ENCODE peak calls at places on chromosomes 12 and 14, in eight cellular contexts. R is GM12865; B is uterus; O is body of pancreas; S is WTC11; Q is CD4-positive, alpha-beta T cell; U is mucosa of descending colon; F is neural progenitor cell. I is an unnamed sample.

GRCh38 chr12:113500662-113501435 is 29.2 kb upstream of the LHX5 start:
- DNase-seq in R (no peak), B (no peak), O (no peak), S (no peak), Q (no peak), U (no peak), F (peak; percentile 70), I (no peak)

GRCh38 chr14:26138764-26139445 is 458.9 kb downstream of the NOVA1 start:
- DNase-seq in R (no peak), B (no peak), O (no peak), S (no peak), Q (no peak), U (no peak), F (peak; percentile 56), I (no peak)

GRCh38 chr14:105201928-105202513 is 20.9 kb upstream of the NUDT14 start:
- DNase-seq in R (peak; percentile 32), B (no peak), O (no peak), S (no peak), Q (no peak), U (no peak), F (peak; percentile 50), I (peak; percentile 78)

GRCh38 chr12:116547955-116548471 is 11.2 kb upstream of the MAP1LC3B2 start:
- DNase-seq in R (peak; percentile 73), B (no peak), O (no peak), S (no peak), Q (no peak), U (no peak), F (no peak), I (peak; percentile 26)

GRCh38 chr12:66140726-66141125 is 10.2 kb upstream of the LLPH start:
- DNase-seq in R (no peak), B (no peak), O (no peak), S (no peak), Q (no peak), U (no peak), F (no peak), I (no peak)

GRCh38 chr12:66403746-66404145 is 101.5 kb downstream of the HELB start:
- DNase-seq in R (peak; percentile 42), B (no peak), O (peak; percentile 26), S (no peak), Q (no peak), U (no peak), F (no peak), I (no peak)

GRCh38 chr12:104796475-104796862 is 161.6 kb downstream of the SLC41A2 start:
- DNase-seq in R (no peak), B (no peak), O (no peak), S (no peak), Q (no peak), U (no peak), F (no peak), I (no peak)

GRCh38 chr14:22971152-22971551 is 11.2 kb downstream of the AJUBA start:
- DNase-seq in R (no peak), B (no peak), O (no peak), S (no peak), Q (no peak), U (no peak), F (no peak), I (no peak)

GRCh38 chr14:76304536-76305473 is 71.1 kb upstream of the ESRRB start:
- DNase-seq in R (no peak), B (no peak), O (peak; percentile 37), S (no peak), Q (no peak), U (no peak), F (no peak), I (no peak)

GRCh38 chr12:21666722-21667121 is 9.1 kb upstream of the LDHB start:
- DNase-seq in R (no peak), B (no peak), O (no peak), S (no peak), Q (no peak), U (no peak), F (no peak), I (no peak)

GRCh38 chr12:6288235-6288634 is 22.2 kb upstream of the PLEKHG6 start:
- DNase-seq in R (no peak), B (no peak), O (no peak), S (no peak), Q (no peak), U (no peak), F (no peak), I (no peak)

GRCh38 chr12:9124346-9125031 is 8.8 kb upstream of the A2M start:
- DNase-seq in R (no peak), B (no peak), O (no peak), S (peak; percentile 18), Q (no peak), U (peak; percentile 44), F (no peak), I (no peak)

GRCh38 chr14:104707629-104708595 is 16.1 kb upstream of the ADSS1 start:
- DNase-seq in R (no peak), B (no peak), O (no peak), S (no peak), Q (no peak), U (no peak), F (peak; percentile 24), I (no peak)

GRCh38 chr14:104360522-104360921 is 219.0 kb upstream of the C14orf180 start:
- DNase-seq in R (no peak), B (no peak), O (no peak), S (no peak), Q (no peak), U (no peak), F (no peak), I (no peak)

GRCh38 chr14:76080009-76080408 is 71.7 kb upstream of the GPATCH2L start:
- DNase-seq in R (no peak), B (no peak), O (no peak), S (no peak), Q (no peak), U (no peak), F (no peak), I (no peak)

GRCh38 chr12:98388126-98388525 is 127.3 kb upstream of the TMPO start:
- DNase-seq in R (no peak), B (no peak), O (no peak), S (no peak), Q (no peak), U (no peak), F (no peak), I (no peak)

GRCh38 chr12:94418517-94418916 is 41.1 kb downstream of the CEP83 start:
- DNase-seq in R (no peak), B (no peak), O (no peak), S (no peak), Q (no peak), U (no peak), F (no peak), I (no peak)

GRCh38 chr14:91891081-91891480 is 23.7 kb upstream of the TC2N start:
- DNase-seq in R (no peak), B (no peak), O (no peak), S (no peak), Q (no peak), U (no peak), F (no peak), I (no peak)

GRCh38 chr14:24277606-24278321 is 6.4 kb upstream of the RABGGTA start:
- DNase-seq in R (no peak), B (no peak), O (no peak), S (no peak), Q (no peak), U (no peak), F (no peak), I (peak; percentile 49)

GRCh38 chr14:24275524-24276139 is 4.2 kb upstream of the RABGGTA start:
- DNase-seq in R (no peak), B (no peak), O (no peak), S (peak; percentile 57), Q (no peak), U (no peak), F (peak; percentile 28), I (no peak)

GRCh38 chr14:24280797-24281460 is 9.5 kb upstream of the RABGGTA start:
- DNase-seq in R (no peak), B (no peak), O (no peak), S (no peak), Q (no peak), U (no peak), F (no peak), I (no peak)

GRCh38 chr14:24282736-24283135 is 11.3 kb upstream of the RABGGTA start:
- DNase-seq in R (no peak), B (no peak), O (no peak), S (no peak), Q (no peak), U (no peak), F (no peak), I (no peak)

GRCh38 chr14:24279301-24280186 is 8.1 kb upstream of the RABGGTA start:
- DNase-seq in R (peak; percentile 77), B (no peak), O (peak; percentile 60), S (no peak), Q (no peak), U (no peak), F (no peak), I (peak; percentile 76)
- TF ChIP-seq CTCF in R (peak; percentile 16), B (no peak), O (peak; percentile 28), S (no peak), Q (no peak), U (no peak), F (peak; percentile 11), I (peak; percentile 53)

GRCh38 chr12:47773062-47773857 is at the start of gene SLC48A1:
- DNase-seq in R (peak; percentile 75), B (peak; percentile 58), O (peak; percentile 84), S (peak; percentile 80), Q (peak; percentile 72), U (peak; percentile 83), F (peak; percentile 93), I (peak; percentile 64)
- TF ChIP-seq CTCF in R (peak; percentile 29), B (peak; percentile 57), O (peak; percentile 21), S (no peak), Q (peak; percentile 52), U (peak; percentile 47), F (peak; percentile 32), I (no peak)

GRCh38 chr14:56731187-56731586 is 79.1 kb downstream of the OTX2 start:
- DNase-seq in R (no peak), B (no peak), O (no peak), S (no peak), Q (no peak), U (no peak), F (no peak), I (no peak)

GRCh38 chr14:56733396-56733795 is 76.9 kb downstream of the OTX2 start:
- DNase-seq in R (no peak), B (no peak), O (no peak), S (peak; percentile 42), Q (no peak), U (no peak), F (peak; percentile 52), I (no peak)

DNA sequence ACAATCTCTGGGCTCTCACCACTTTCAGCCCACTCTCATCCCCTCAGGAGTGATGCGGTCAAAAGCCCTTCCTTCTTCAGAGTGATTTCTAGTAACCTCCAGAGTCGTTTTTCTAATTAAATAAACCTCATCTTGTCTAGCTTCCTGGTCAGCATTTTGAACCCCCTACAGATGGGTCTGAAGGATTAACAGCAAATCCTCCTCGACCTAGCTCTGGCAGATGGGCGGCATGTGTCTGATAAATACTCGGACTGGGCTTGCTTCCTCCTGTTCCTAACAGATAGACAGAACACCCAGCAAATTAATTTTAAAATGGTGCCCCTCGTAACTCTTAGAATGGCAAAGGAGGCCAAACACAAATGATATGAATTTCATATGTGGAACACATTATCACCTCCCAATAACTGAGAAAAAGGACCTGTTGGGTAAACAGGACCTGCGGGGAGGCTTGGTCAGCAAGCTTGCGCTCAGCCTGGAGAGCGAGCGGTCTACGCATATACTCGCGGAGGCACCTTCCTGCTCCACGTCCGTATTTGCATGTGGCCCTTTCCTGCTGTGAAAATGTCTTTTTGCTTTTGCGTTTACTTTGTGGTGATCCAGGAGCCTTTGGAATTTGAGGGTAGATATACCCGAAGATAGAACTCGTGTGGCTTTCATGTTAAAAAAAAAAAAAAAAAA is 79.7 kb downstream of the OTX2 start:
- DNase-seq in R (no peak), B (no peak), O (no peak), S (peak; percentile 39), Q (no peak), U (no peak), F (peak; percentile 58), I (no peak)
- TF ChIP-seq CTCF in R (no peak), B (no peak), O (no peak), S (no peak), Q (no peak), U (no peak), F (no peak), I (no peak)

GRCh38 chr12:130938186-130938585 is 15.5 kb upstream of the ADGRD1 start:
- DNase-seq in R (no peak), B (no peak), O (no peak), S (no peak), Q (no peak), U (no peak), F (no peak), I (no peak)
- TF ChIP-seq CTCF in R (no peak), B (no peak), O (no peak), S (no peak), Q (no peak), U (no peak), F (no peak), I (no peak)